ENCODE peak calls at places on chromosomes 13 and 19, in five cellular contexts. I, N, M, O and F are unnamed samples.
A peak's percentile ranks its signal among the peaks of the same experiment; 100 is the strongest.

GRCh38 chr19:10112037-10112751 is 701 bp downstream of the P2RY11 start:
- DNase-seq in M (peak; percentile 41), N (no peak), O (no peak), I (no peak), F (peak; percentile 50)

GRCh38 chr19:5803752-5804515 is 933 bp upstream of the NRTN start:
- DNase-seq in I (peak; percentile 39), N (peak; percentile 88), O (peak; percentile 83), M (peak; percentile 97), F (peak; percentile 83)

GRCh38 chr13:90956036-90956435 is 391.5 kb upstream of the MIR17HG start:
- DNase-seq in O (no peak), M (no peak), I (no peak), N (no peak), F (no peak)

GRCh38 chr19:54506079-54506478 is 3.4 kb downstream of the LAIR2 start:
- DNase-seq in M (no peak), O (no peak), I (no peak), N (no peak), F (no peak)

GRCh38 chr19:46718157-46718933 is 1.4 kb upstream of the PRKD2 start:
- DNase-seq in I (peak; percentile 69), N (no peak), M (peak; percentile 55), O (no peak), F (peak; percentile 63)

GRCh38 chr19:51029718-51030117 is 3.3 kb upstream of the KLK11 start:
- DNase-seq in I (no peak), M (peak; percentile 18), O (no peak), N (no peak), F (no peak)

GRCh38 chr13:22173605-22174004 is 502.7 kb downstream of the FGF9 start:
- DNase-seq in I (no peak), M (no peak), O (no peak), N (no peak), F (peak; percentile 1)

GRCh38 chr13:32105653-32106313 is 74.2 kb downstream of the FRY start:
- DNase-seq in O (no peak), I (no peak), M (no peak), N (no peak), F (no peak)

GRCh38 chr19:54430306-54431254 is 15.3 kb downstream of the TTYH1 start:
- DNase-seq in M (peak; percentile 63), N (no peak), O (no peak), I (no peak), F (peak; percentile 66)

GRCh38 chr19:16180611-16181010 is 4.6 kb upstream of the FAM32A start:
- DNase-seq in O (no peak), N (no peak), I (no peak), M (no peak), F (no peak)

GRCh38 chr19:33133438-33134031 is 1.6 kb downstream of the WDR88 start:
- DNase-seq in M (peak; percentile 44), I (no peak), N (no peak), O (peak; percentile 43), F (no peak)
- TF ChIP-seq RAD21 in M (peak; percentile 18), I (no peak), N (no peak), O (no peak), F (no peak)

DNA sequence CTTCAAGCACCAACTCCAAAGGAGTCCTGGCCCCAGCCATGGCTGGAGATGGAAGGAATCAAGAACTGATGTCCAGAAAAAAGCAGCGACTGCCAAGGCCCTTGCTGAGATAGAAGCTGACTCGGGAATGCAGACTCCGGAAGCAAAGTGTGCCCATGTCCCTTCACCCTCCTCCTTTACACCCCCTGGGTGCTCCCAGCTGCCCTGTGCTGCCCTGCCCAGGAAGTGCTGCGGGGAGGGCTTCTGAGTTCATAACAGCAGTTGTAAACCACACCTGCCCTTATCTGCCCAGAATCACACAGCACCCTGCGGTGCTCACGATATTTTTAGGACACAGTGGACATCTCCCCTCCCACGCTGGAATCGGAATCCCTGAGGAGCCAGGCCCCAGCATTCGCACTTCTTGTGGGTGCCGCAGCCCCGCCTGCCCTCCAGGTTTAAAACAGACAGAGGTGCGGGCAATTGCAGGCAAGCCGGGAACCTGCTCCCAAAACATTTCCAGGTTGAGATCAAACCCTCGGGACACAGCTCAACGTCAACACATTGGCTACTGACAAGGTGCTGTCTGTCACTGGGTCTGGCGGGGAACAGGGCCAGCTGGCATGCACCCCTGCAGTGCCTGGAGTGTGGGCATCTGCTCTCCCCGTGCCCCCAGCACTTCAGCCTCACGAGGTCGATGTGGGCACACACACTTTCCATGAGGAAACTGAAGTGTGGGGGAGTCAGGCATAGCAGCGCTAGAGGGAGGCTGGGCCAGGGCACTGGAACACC is 36.9 kb downstream of the RAB20 start:
- DNase-seq in N (no peak), M (no peak), O (no peak), I (no peak), F (no peak)
- TF ChIP-seq KDM1A in N (no peak), M (no peak), O (no peak), I (no peak), F (no peak)

DNA sequence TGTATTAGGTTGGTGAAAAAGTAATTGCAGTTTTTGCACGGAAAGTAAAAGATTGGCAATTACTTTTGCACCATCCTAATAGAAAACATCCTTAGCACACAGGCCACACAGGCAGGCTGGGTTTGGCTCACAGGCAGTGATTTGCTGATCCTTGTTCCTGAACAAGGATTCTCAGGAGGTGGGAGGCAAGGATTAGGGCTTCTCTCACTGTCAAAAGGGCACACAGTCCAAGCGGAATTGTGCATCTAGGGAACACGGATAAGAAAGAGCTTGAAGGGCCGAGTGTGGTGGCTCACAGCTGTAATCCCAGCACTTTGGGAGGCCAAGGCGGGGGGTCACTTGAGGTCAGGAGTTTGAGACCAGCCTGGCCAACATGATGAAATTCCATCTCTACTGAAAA is 349.1 kb upstream of the TSHZ3 start:
- DNase-seq in N (no peak), M (no peak), O (no peak), I (no peak), F (no peak)
- TF ChIP-seq RAD21 in N (no peak), M (no peak), O (no peak), I (no peak), F (no peak)

GRCh38 chr13:41268764-41269163 is 5.4 kb upstream of the MTRF1 start:
- DNase-seq in N (no peak), O (no peak), I (no peak), M (peak; percentile 20), F (no peak)

GRCh38 chr13:41273806-41274441 is 10.5 kb upstream of the MTRF1 start:
- DNase-seq in I (no peak), M (no peak), O (no peak), N (no peak), F (peak; percentile 9)

GRCh38 chr13:41274881-41275280 is 11.5 kb upstream of the MTRF1 start:
- DNase-seq in O (no peak), I (no peak), M (no peak), N (no peak), F (no peak)

GRCh38 chr13:41267106-41267505 is 3.7 kb upstream of the MTRF1 start:
- DNase-seq in I (no peak), N (no peak), M (no peak), O (no peak), F (no peak)

GRCh38 chr13:41271456-41272285 is 8.3 kb upstream of the MTRF1 start:
- DNase-seq in I (peak; percentile 16), N (no peak), O (no peak), M (no peak), F (no peak)
- TF ChIP-seq KDM1A in I (no peak), N (no peak), O (no peak), M (no peak), F (no peak)